ENCODE peak calls at places on chromosomes 16 and 17, in nine cellular contexts. N, X, R, Y, H, P, F, K and V are unnamed samples.

GRCh38 chr17:77049440-77049839 is 91.3 kb upstream of the SEC14L1 start:
- DNase-seq in N (no peak), X (no peak), R (peak; percentile 39), Y (no peak), H (no peak), P (peak; percentile 60), F (no peak), K (no peak), V (no peak)

GRCh38 chr17:18859256-18859655 is 1.3 kb downstream of the PRPSAP2 start:
- DNase-seq in N (no peak), X (no peak), R (peak; percentile 26), Y (no peak), H (peak; percentile 11), P (peak; percentile 63), F (no peak), K (no peak), V (no peak)

GRCh38 chr17:37489197-37490001 is at the start of gene DUSP14:
- DNase-seq in N (peak; percentile 73), X (peak; percentile 87), R (peak; percentile 87), Y (peak; percentile 84), H (peak; percentile 69), P (peak; percentile 95), F (peak; percentile 79), K (peak; percentile 12), V (peak; percentile 88)

GRCh38 chr16:51391798-51392511 is 240.9 kb upstream of the SALL1 start:
- DNase-seq in N (no peak), X (no peak), R (no peak), Y (no peak), H (no peak), P (no peak), F (peak; percentile 79), K (no peak), V (no peak)

GRCh38 chr17:31506517-31506916 is 115.0 kb downstream of the RAB11FIP4 start:
- DNase-seq in N (no peak), X (no peak), R (no peak), Y (no peak), H (no peak), P (no peak), F (no peak), K (no peak), V (no peak)

GRCh38 chr17:79631640-79632431 is 21.0 kb upstream of the RBFOX3 start:
- DNase-seq in N (no peak), X (no peak), R (no peak), Y (peak; percentile 4), H (peak; percentile 7), P (no peak), F (peak; percentile 4), K (no peak), V (no peak)

GRCh38 chr16:87305505-87306391 is 11.4 kb downstream of the C16orf95 start:
- DNase-seq in N (peak; percentile 17), X (no peak), R (peak; percentile 88), Y (no peak), H (no peak), P (peak; percentile 76), F (peak; percentile 49), K (no peak), V (peak; percentile 64)

GRCh38 chr17:82366749-82367148 is 4.8 kb upstream of the UTS2R start:
- DNase-seq in N (peak; percentile 71), X (no peak), R (no peak), Y (no peak), H (no peak), P (no peak), F (no peak), K (no peak), V (no peak)

GRCh38 chr17:75003070-75003956 is 9.2 kb upstream of the MRPL58 start:
- DNase-seq in N (no peak), X (no peak), R (no peak), Y (no peak), H (no peak), P (no peak), F (peak; percentile 69), K (no peak), V (no peak)

DNA sequence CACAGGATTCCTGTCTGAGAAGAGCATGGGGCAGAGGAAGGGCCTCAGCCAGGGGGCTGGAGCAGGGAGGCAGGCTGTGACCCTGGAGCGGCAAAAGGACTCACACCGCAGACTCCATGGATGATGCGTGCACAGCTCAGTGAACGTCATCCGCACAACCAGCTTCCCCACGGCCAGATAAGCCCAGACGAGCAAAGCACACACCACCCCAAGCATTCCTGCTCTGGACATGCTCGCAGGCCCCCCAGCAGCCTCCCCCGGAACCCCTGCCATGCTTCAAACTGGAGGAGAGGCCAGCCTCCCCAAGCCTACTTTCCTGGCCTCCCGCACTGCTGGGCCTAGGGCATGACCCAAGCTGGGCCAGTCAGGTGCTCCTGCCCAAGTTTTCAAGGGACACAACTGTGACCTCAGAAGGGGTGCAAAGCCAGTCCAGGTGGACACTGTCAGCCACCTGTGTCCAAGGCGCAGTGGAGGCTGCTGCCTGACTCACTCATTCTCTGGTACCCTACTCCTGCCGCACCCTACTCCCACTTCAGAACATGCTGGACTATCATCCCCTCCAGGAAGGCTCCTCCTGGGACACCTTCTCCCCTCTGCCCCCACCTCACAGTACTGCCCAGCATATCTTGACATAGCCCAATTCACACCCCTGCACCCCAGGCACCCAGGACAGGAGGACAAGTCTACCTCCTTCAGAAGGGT is 4.8 kb downstream of the BCAR1 start:
- DNase-seq in N (no peak), X (no peak), R (no peak), Y (no peak), H (no peak), P (no peak), F (no peak), K (no peak), V (no peak)
- TF ChIP-seq CTCF in N (no peak), X (no peak), R (no peak), Y (no peak), H (no peak), P (no peak), F (no peak), K (no peak), V (no peak)

GRCh38 chr17:43368740-43369506 is 29.9 kb upstream of the ARL4D start:
- DNase-seq in N (peak; percentile 83), X (peak; percentile 86), R (peak; percentile 95), Y (peak; percentile 51), H (peak; percentile 85), P (peak; percentile 93), F (peak; percentile 85), K (no peak), V (peak; percentile 73)
- TF ChIP-seq CTCF in N (no peak), X (peak; percentile 5), R (no peak), Y (no peak), H (peak; percentile 3), P (no peak), F (no peak), K (no peak), V (peak; percentile 61)

GRCh38 chr16:1537763-1538289 is 4.4 kb downstream of the TMEM204 start:
- DNase-seq in N (no peak), X (no peak), R (peak; percentile 87), Y (no peak), H (no peak), P (no peak), F (no peak), K (no peak), V (no peak)

GRCh38 chr16:1540556-1540855 is 7.0 kb downstream of the TMEM204 start:
- DNase-seq in N (no peak), X (no peak), R (no peak), Y (no peak), H (no peak), P (no peak), F (no peak), K (no peak), V (no peak)

GRCh38 chr16:1539720-1540555 is 6.5 kb downstream of the TMEM204 start:
- DNase-seq in N (no peak), X (no peak), R (no peak), Y (no peak), H (no peak), P (peak; percentile 36), F (no peak), K (no peak), V (no peak)

GRCh38 chr16:1537138-1537577 is 3.7 kb downstream of the TMEM204 start:
- DNase-seq in N (no peak), X (no peak), R (no peak), Y (no peak), H (no peak), P (no peak), F (no peak), K (no peak), V (no peak)

DNA sequence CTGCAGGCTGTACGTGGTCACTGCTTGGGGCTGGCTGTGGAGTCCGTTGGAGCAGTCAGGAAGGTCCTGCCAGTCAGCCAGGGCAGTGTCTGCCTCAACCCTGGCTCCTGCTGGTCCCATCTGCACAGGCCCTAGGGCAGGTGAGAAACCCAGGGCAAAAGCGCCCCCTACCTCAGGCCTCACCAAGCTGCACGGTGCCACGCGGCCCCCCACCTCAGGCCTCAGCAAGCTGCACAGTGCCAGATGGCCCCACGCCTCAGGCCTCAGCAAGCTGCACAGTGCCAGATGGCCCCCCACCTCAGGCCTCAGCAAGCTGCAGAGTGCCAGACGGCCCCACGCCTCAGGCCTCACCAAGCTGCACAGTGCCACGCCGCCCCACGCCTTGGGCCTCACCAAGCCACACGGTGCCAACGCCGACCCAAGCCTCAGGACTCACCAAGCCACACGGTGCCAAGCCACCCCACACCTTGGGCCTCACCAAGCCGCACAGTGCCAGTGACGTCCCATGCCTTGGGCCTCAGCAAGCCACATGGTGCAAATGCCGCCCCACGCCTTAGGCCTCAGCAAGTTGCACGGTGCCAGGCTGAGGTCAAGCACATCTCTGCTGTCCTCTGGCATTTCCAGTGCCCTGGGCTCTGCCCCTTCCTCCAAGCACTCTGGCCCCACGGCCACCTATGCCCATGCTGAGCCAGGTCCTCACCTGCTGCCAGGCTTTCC is 5.5 kb downstream of the TMEM204 start:
- DNase-seq in N (no peak), X (no peak), R (peak; percentile 63), Y (no peak), H (no peak), P (peak; percentile 59), F (peak; percentile 59), K (no peak), V (no peak)
- TF ChIP-seq CTCF in N (no peak), X (no peak), R (peak; percentile 9), Y (no peak), H (no peak), P (no peak), F (peak; percentile 30), K (no peak), V (peak; percentile 44)

GRCh38 chr16:86093801-86094750 is 195.1 kb downstream of the IRF8 start:
- DNase-seq in N (no peak), X (no peak), R (no peak), Y (no peak), H (no peak), P (no peak), F (no peak), K (no peak), V (no peak)
- TF ChIP-seq CTCF in N (no peak), X (no peak), R (peak; percentile 46), Y (peak; percentile 22), H (no peak), P (no peak), F (no peak), K (no peak), V (no peak)

GRCh38 chr16:873889-874288 is 73.4 kb upstream of the GNG13 start:
- DNase-seq in N (no peak), X (peak; percentile 7), R (no peak), Y (no peak), H (no peak), P (no peak), F (no peak), K (no peak), V (no peak)
- TF ChIP-seq CTCF in N (no peak), X (no peak), R (no peak), Y (no peak), H (no peak), P (no peak), F (no peak), K (no peak), V (no peak)